ENCODE peak calls at places on chromosomes 16 and 17, in seven cellular contexts. K is amygdala; T is stimulated activated CD8-positive, alpha-beta memory T cell treated with anti-CD3 and anti-CD28 coated beads, Interleukin-2, amount 100 ng/mL, for 1 hour; G is COLO829; M is hepatic stellate cell; Y is COR-L47; Z is KBM-7. Q is an unnamed sample.

GRCh38 chr17:27477050-27477647 is 20.9 kb downstream of the KSR1 start:
- DNase-seq in K (no peak), Y (no peak), G (no peak), Z (no peak), M (no peak), T (no peak), Q (no peak)

GRCh38 chr17:77492446-77493237 is 351.9 kb downstream of the SEC14L1 start:
- DNase-seq in Y (no peak), T (no peak), K (no peak), Z (no peak), G (no peak), M (no peak), Q (no peak)

GRCh38 chr16:49640606-49641005 is 215.3 kb downstream of the ZNF423 start:
- DNase-seq in Z (no peak), Y (no peak), T (no peak), M (no peak), K (no peak), G (no peak), Q (no peak)

GRCh38 chr16:82782715-82783251 is 156.0 kb downstream of the CDH13 start:
- DNase-seq in M (no peak), Y (no peak), Z (no peak), G (no peak), K (no peak), T (no peak), Q (no peak)

GRCh38 chr17:33086041-33086440 is 94.4 kb downstream of the SPACA3 start:
- DNase-seq in M (no peak), K (no peak), Y (no peak), T (no peak), Z (no peak), G (no peak), Q (no peak)

GRCh38 chr16:28494141-28494851 is at the start of gene APOBR:
- DNase-seq in Y (no peak), Z (peak; percentile 99), K (no peak), G (no peak), T (peak; percentile 70), M (no peak), Q (peak; percentile 90)

GRCh38 chr16:25109643-25110042 is 1.9 kb upstream of the LCMT1 start:
- DNase-seq in M (peak; percentile 86), Y (no peak), K (no peak), Z (no peak), T (no peak), G (peak; percentile 94), Q (no peak)

GRCh38 chr16:67240506-67240905 is 6.8 kb downstream of the FHOD1 start:
- DNase-seq in Y (no peak), T (no peak), G (no peak), K (no peak), Z (no peak), M (peak; percentile 39), Q (no peak)

Q was measured in GM13976.